ENCODE peak calls at places on chromosomes 5 and 9, in nine cellular contexts. N is stomach, J is fibroblast of lung, V is left ventricle myocardium inferior, T is AG04450, R is IMR-90, G is psoas muscle, O is endothelial cell of umbilical vein, C is neural progenitor cell. I is an unnamed sample.

GRCh38 chr5:54313311-54314270 is 3.2 kb upstream of the ARL15 start:
- DNase-seq in N (no peak), J (peak; percentile 19), V (no peak), T (no peak), R (no peak), G (no peak), O (no peak), C (no peak), I (no peak)

GRCh38 chr5:136084698-136085097 is 47.9 kb upstream of the SMAD5 start:
- DNase-seq in N (peak; percentile 81), J (no peak), V (peak; percentile 69), T (no peak), R (no peak), G (no peak), O (no peak), C (no peak), I (no peak)

GRCh38 chr9:76166436-76166959 is 227.7 kb downstream of the RFK start:
- DNase-seq in N (no peak), J (no peak), V (no peak), T (no peak), R (no peak), G (no peak), O (peak; percentile 6), C (no peak), I (no peak)

GRCh38 chr5:173670130-173670591 is 53.7 kb upstream of the BOD1 start:
- DNase-seq in N (peak; percentile 4), J (peak; percentile 64), V (no peak), T (no peak), R (peak; percentile 29), G (no peak), O (peak; percentile 36), C (no peak), I (no peak)

GRCh38 chr5:4901305-4901751 is 238.8 kb upstream of the ADAMTS16 start:
- DNase-seq in N (no peak), J (no peak), V (no peak), T (no peak), R (no peak), G (no peak), O (no peak), C (no peak), I (no peak)

GRCh38 chr9:121736964-121737462 is 85.6 kb downstream of the DAB2IP start:
- DNase-seq in N (peak; percentile 91), J (no peak), V (peak; percentile 44), T (no peak), R (no peak), G (no peak), O (no peak), C (peak; percentile 45), I (no peak)

GRCh38 chr9:136328622-136329041 is 1.3 kb downstream of the GPSM1 start:
- DNase-seq in N (no peak), J (peak; percentile 55), V (no peak), T (no peak), R (peak; percentile 36), G (no peak), O (peak; percentile 44), C (peak; percentile 81), I (peak; percentile 13)

GRCh38 chr9:91495450-91495849 is 71.8 kb upstream of the NFIL3 start:
- DNase-seq in N (no peak), J (peak; percentile 99), V (no peak), T (peak; percentile 90), R (peak; percentile 98), G (no peak), O (no peak), C (no peak), I (peak; percentile 94)

GRCh38 chr5:90709323-90710148 is 150.9 kb downstream of the ADGRV1 start:
- DNase-seq in N (peak; percentile 30), J (peak; percentile 70), V (no peak), T (no peak), R (peak; percentile 25), G (no peak), O (peak; percentile 46), C (peak; percentile 74), I (peak; percentile 45)

GRCh38 chr9:738209-738915 is 103.1 kb upstream of the DMRT1 start:
- DNase-seq in N (no peak), J (peak; percentile 99), V (peak; percentile 71), T (peak; percentile 88), R (peak; percentile 98), G (peak; percentile 82), O (no peak), C (no peak), I (peak; percentile 80)

DNA sequence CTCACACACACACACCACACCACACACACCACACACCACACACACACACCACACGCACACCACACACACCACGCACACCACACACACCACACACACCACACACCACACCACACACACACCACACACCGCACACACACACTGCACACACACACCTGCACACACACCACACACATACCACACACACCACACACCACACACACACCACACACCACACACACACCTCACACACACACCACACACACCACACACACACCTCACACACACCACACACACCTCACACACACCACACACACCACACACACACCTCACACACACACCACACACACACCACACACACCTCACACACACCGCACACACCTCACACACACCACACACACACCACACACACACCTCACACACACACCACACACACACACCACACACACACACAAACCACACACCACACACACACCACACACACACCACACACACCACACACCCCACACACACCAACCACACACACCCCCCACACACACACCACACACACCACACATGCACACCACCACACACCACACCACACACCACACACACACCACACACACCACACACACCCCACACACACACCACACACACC is 73.7 kb downstream of the ARHGEF37 start:
- DNase-seq in N (no peak), J (no peak), V (no peak), T (no peak), R (no peak), G (no peak), O (no peak), C (no peak), I (no peak)
- H3K27ac ChIP-seq in N (no peak overlapping the region), J (no peak overlapping the region), V (no peak overlapping the region), T (no peak overlapping the region), R (no peak overlapping the region), G (no peak overlapping the region), O (no peak overlapping the region), C (no peak overlapping the region), I (no peak overlapping the region)

GRCh38 chr9:4026925-4027324 is 272.9 kb downstream of the GLIS3 start:
- DNase-seq in N (no peak), J (no peak), V (no peak), T (no peak), R (no peak), G (no peak), O (no peak), C (no peak), I (no peak)
- H3K4me3 ChIP-seq in N (no peak overlapping the region), J (no peak overlapping the region), V (no peak overlapping the region), T (no peak overlapping the region), R (no peak overlapping the region), G (no peak overlapping the region), O (no peak overlapping the region), C (no peak overlapping the region), I (no peak overlapping the region)

DNA sequence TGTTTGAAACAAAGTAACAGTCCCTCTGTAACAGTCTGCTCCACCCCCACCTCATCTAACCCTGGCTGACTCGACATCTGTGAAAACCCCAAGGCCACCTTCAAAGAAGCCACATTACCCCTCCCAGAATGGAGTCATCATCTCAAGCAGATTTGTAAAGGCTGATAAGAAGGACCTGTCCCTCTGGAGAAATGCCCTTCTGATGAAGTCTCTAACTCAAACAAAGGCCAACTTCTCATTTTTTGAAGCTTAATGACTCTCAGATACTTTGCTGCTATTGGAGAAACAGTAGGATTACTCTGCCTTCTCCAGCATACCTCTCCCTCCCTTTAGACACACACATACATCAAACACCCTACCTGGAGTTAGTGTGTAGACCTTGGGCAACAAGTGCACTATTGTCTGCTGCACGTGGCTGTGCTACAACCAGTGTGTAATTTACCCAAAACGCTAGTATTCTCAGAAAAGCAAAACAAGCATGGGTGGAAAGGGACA is 5.3 kb upstream of the SUSD1 start:
- DNase-seq in N (no peak), J (peak; percentile 65), V (no peak), T (no peak), R (no peak), G (no peak), O (no peak), C (no peak), I (no peak)
- H3K27ac ChIP-seq in N (no peak overlapping the region), J (no peak overlapping the region), V (peak overlapping the region; percentile 56), T (no peak overlapping the region), R (no peak overlapping the region), G (no peak overlapping the region), O (no peak overlapping the region), C (no peak overlapping the region), I (no peak overlapping the region)

DNA sequence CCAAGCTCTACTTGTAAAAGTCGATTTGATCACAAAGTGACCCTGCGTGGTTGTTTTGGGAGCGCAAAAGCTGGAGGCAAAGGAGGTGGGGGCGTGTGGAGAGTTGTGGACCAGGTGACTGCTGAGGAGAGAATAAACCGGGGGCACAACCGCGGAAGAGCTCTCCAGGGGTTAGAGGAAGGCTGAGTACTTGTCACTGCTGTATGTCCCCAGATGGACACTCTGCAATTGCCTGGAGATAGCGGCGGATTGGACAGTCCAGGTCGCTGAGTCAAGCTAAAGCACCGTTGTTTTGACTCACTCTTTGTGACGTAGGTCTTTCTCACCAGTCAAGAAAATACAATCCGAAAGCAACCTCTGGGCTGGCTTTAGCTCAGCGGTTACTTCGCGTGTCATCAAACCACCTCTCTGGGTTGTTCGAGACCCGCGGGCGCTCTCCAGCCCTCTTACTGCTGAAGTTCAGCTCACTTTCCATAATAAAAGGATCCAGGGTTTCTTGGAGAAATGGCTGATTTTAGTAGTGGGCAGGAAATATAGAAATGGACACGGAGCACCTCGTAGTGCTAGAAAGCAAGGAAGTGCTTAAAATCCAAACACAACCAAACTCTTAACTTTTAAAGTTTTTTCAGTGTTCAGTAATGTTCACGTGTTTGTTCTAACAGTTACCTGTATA is 25.7 kb downstream of the ZMAT2 start:
- DNase-seq in N (peak; percentile 49), J (peak; percentile 92), V (no peak), T (peak; percentile 82), R (peak; percentile 94), G (peak; percentile 58), O (peak; percentile 85), C (peak; percentile 88), I (peak; percentile 98)
- H3K4me3 ChIP-seq in N (no peak overlapping the region), J (peak overlapping the region; percentile 70), V (peak overlapping the region; percentile 35), T (peak overlapping the region; percentile 65), R (peak overlapping the region; percentile 38), G (peak overlapping the region; percentile 46), O (peak overlapping the region; percentile 66), C (peak overlapping the region; percentile 69), I (peak overlapping the region; percentile 60)

GRCh38 chr5:132466453-132467291 is 23.9 kb downstream of the IRF1 start:
- DNase-seq in N (peak; percentile 51), J (peak; percentile 41), V (peak; percentile 46), T (no peak), R (peak; percentile 17), G (no peak), O (peak; percentile 79), C (no peak), I (peak; percentile 86)

GRCh38 chr5:132469380-132470372 is 20.9 kb downstream of the IRF1 start:
- DNase-seq in N (peak; percentile 24), J (no peak), V (no peak), T (no peak), R (peak; percentile 35), G (no peak), O (no peak), C (no peak), I (no peak)

GRCh38 chr5:132465095-132465707 is 25.4 kb downstream of the IRF1 start:
- DNase-seq in N (no peak), J (no peak), V (no peak), T (no peak), R (no peak), G (no peak), O (no peak), C (no peak), I (no peak)

GRCh38 chr5:132468665-132469379 is 21.8 kb downstream of the IRF1 start:
- DNase-seq in N (peak; percentile 23), J (no peak), V (no peak), T (no peak), R (peak; percentile 26), G (no peak), O (no peak), C (no peak), I (no peak)

GRCh38 chr5:132467292-132467984 is 23.1 kb downstream of the IRF1 start:
- DNase-seq in N (no peak), J (no peak), V (peak; percentile 10), T (no peak), R (no peak), G (no peak), O (no peak), C (no peak), I (no peak)
- H3K27ac ChIP-seq in N (no peak overlapping the region), J (no peak overlapping the region), V (peak overlapping the region; percentile 76), T (no peak overlapping the region), R (no peak overlapping the region), G (no peak overlapping the region), O (no peak overlapping the region), C (no peak overlapping the region), I (peak overlapping the region; percentile 75)

I was measured in brain microvascular endothelial cell.